ENCODE peak calls at places on chromosomes 1 and 21, in six cellular contexts. B is heart left ventricle, E is neural progenitor cell, V is C1 segment of cervical spinal cord, K is T1000, Q is fibroblast of gingiva. U is an unnamed sample.

GRCh38 chr1:226730064-226730463 is 9.0 kb downstream of the ITPKB start:
- DNase-seq in B (no peak), E (no peak), V (no peak), K (no peak), Q (no peak), U (no peak)

GRCh38 chr1:35564037-35564883 is 6.7 kb downstream of the NCDN start:
- DNase-seq in B (peak), E (peak), V (peak), K (peak), Q (peak), U (peak)

GRCh38 chr1:1169429-1170214 is 4.1 kb upstream of the TTLL10 start:
- DNase-seq in B (peak), E (no peak), V (no peak), K (no peak), Q (no peak), U (no peak)

GRCh38 chr1:93701619-93702018 is 20.0 kb upstream of the BCAR3 start:
- DNase-seq in B (no peak), E (no peak), V (no peak), K (peak), Q (peak), U (peak)

GRCh38 chr1:162716123-162716522 is 74.4 kb upstream of the HSD17B7 start:
- DNase-seq in B (no peak), E (no peak), V (no peak), K (no peak), Q (no peak), U (no peak)

GRCh38 chr1:52157582-52157981 is 15.7 kb downstream of the ZFYVE9 start:
- DNase-seq in B (no peak), E (no peak), V (no peak), K (no peak), Q (peak), U (no peak)

GRCh38 chr1:201649776-201650607 is 111.1 kb downstream of the NAV1 start:
- DNase-seq in B (peak), E (peak), V (peak), K (no peak), Q (peak), U (peak)

GRCh38 chr1:160186734-160187133 is 3.6 kb upstream of the CASQ1 start:
- DNase-seq in B (no peak), E (no peak), V (no peak), K (no peak), Q (no peak), U (no peak)

GRCh38 chr21:34526618-34527290 is 14.7 kb upstream of the KCNE1 start:
- DNase-seq in B (no peak), E (peak), V (peak), K (peak), Q (peak), U (peak)

GRCh38 chr1:185157599-185158469 is 867 bp downstream of the SWT1 start:
- DNase-seq in B (no peak), E (peak), V (no peak), K (no peak), Q (no peak), U (no peak)

GRCh38 chr1:163824006-163824405 is 502.3 kb downstream of the NUF2 start:
- DNase-seq in B (peak), E (no peak), V (no peak), K (peak), Q (peak), U (no peak)

GRCh38 chr1:109500886-109501285 is 7.0 kb downstream of the CYB561D1 start:
- DNase-seq in B (no peak), E (no peak), V (no peak), K (no peak), Q (peak), U (no peak)

GRCh38 chr1:47752048-47752451 is 245.1 kb downstream of the TRABD2B start:
- DNase-seq in B (no peak), E (no peak), V (no peak), K (no peak), Q (peak), U (no peak)

GRCh38 chr1:46528297-46528955 is 23.0 kb downstream of the KNCN start:
- DNase-seq in B (no peak), E (peak), V (no peak), K (no peak), Q (no peak), U (no peak)